ENCODE peak calls at places on chromosomes 13 and 19, in four cellular contexts. G is keratinocyte, D is IMR-90, X is K562. O is an unnamed sample. For H3K9me1, the result is how much of the 10 kb centered on the place peaks cover.

GRCh38 chr19:17346109-17346671 is 8.8 kb downstream of the GTPBP3 start:
- DNase-seq in G (no peak), D (peak), X (peak), O (peak)

GRCh38 chr13:91398413-91399188 is at the start of gene GPC5:
- DNase-seq in X (peak), D (peak), G (no peak), O (peak)

GRCh38 chr19:27971071-27971470 is 1241.9 kb downstream of the UQCRFS1 start:
- DNase-seq in X (no peak), D (no peak), G (no peak), O (no peak)

GRCh38 chr19:47130589-47131168 is at the start of gene SAE1:
- DNase-seq in X (peak), G (peak), D (peak), O (peak)

GRCh38 chr13:50684366-50684765 is 159.1 kb downstream of the DLEU7 start:
- DNase-seq in G (no peak), D (no peak), X (no peak), O (peak)

GRCh38 chr13:66014757-66015156 is 1215.4 kb downstream of the PCDH9 start:
- DNase-seq in X (no peak), G (no peak), D (peak), O (no peak)

GRCh38 chr13:97851269-97851668 is 102.2 kb upstream of the IPO5 start:
- DNase-seq in D (no peak), X (no peak), G (no peak), O (no peak)

GRCh38 chr19:2507109-2507508 is 31.2 kb downstream of the GADD45B start:
- DNase-seq in D (peak), G (no peak), X (no peak), O (peak)

GRCh38 chr13:105363747-105364177 is 1171.7 kb downstream of the EFNB2 start:
- DNase-seq in G (no peak), X (no peak), D (no peak), O (peak)

GRCh38 chr13:33066329-33066728 is 50.1 kb downstream of the KL start:
- DNase-seq in X (no peak), G (no peak), D (no peak), O (no peak)

GRCh38 chr13:49240017-49240416 is 7.7 kb upstream of the CDADC1 start:
- DNase-seq in D (peak), G (no peak), X (no peak), O (peak)

GRCh38 chr13:25292301-25292700 is 5.0 kb upstream of the MTMR6 start:
- DNase-seq in X (peak), G (no peak), D (peak), O (no peak)

GRCh38 chr13:29961036-29961685 is 110.7 kb upstream of the UBL3 start:
- DNase-seq in X (no peak), G (no peak), D (no peak), O (no peak)

GRCh38 chr19:34475026-34475974 is 6.3 kb upstream of the WTIP start:
- DNase-seq in G (peak), D (peak), X (no peak), O (peak)

GRCh38 chr13:98451676-98452105 is 125.2 kb downstream of the STK24 start:
- DNase-seq in X (no peak), G (no peak), D (peak), O (no peak)

GRCh38 chr19:47529018-47529742 is 14.3 kb upstream of the NAPA start:
- DNase-seq in G (no peak), X (no peak), D (no peak), O (no peak)

GRCh38 chr19:48645652-48646191 is at the start of gene CA11:
- DNase-seq in G (no peak), X (no peak), D (no peak), O (no peak)

GRCh38 chr19:20247016-20247683 is 80.1 kb downstream of the ZNF486 start:
- DNase-seq in D (no peak), X (no peak), G (no peak), O (no peak)

GRCh38 chr19:48117515-48118330 is 7.1 kb upstream of the PLA2G4C start:
- DNase-seq in X (no peak), D (no peak), G (no peak), O (no peak)

GRCh38 chr19:5170329-5170745 is 170.3 kb downstream of the PTPRS start:
- DNase-seq in X (peak), G (no peak), D (no peak), O (no peak)

GRCh38 chr13:106104281-106104901 is 431.1 kb downstream of the EFNB2 start:
- DNase-seq in D (peak), X (no peak), G (peak), O (peak)

GRCh38 chr13:63044617-63045016 is 1629.0 kb upstream of the PCDH20 start:
- DNase-seq in G (no peak), X (no peak), D (no peak), O (no peak)

GRCh38 chr19:47540748-47541147 is 25.9 kb upstream of the NAPA start:
- DNase-seq in D (peak), G (no peak), X (no peak), O (no peak)

GRCh38 chr13:80605007-80605406 is 264.1 kb upstream of the SPRY2 start:
- DNase-seq in G (no peak), X (no peak), D (no peak), O (no peak)

GRCh38 chr13:40583738-40584137 is 82.7 kb downstream of the FOXO1 start:
- DNase-seq in D (no peak), X (no peak), G (no peak), O (no peak)

GRCh38 chr13:66635526-66635925 is 594.6 kb downstream of the PCDH9 start:
- DNase-seq in X (no peak), G (peak), D (peak), O (peak)

GRCh38 chr19:1087813-1088418 is 7.3 kb downstream of the POLR2E start:
- DNase-seq in X (no peak), D (no peak), G (no peak), O (no peak)

DNA sequence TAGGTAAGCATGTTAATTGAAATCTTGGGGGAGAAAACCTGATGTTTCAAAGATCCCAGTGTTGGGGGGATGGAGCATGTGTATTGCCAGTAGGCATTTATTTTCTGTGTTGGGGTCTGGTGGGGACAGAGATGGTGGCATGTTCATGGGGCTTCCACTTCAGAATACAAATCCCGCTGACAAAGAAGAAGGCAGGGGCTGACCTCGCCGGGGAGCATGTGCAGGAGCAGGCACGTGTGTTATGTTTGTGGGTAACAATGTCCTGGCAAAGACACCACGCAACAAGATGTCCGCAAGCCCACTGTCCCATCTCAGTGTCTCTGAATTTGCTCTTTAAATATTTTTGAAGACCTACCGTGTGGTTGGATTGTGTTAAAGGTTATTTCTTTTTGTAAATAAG is 164.5 kb downstream of the TEX29 start:
- DNase-seq in G (no peak), D (no peak), X (no peak), O (no peak)
- H3K9me1 ChIP-seq in G (under half), D (under half), X (under half), O (under half)

DNA sequence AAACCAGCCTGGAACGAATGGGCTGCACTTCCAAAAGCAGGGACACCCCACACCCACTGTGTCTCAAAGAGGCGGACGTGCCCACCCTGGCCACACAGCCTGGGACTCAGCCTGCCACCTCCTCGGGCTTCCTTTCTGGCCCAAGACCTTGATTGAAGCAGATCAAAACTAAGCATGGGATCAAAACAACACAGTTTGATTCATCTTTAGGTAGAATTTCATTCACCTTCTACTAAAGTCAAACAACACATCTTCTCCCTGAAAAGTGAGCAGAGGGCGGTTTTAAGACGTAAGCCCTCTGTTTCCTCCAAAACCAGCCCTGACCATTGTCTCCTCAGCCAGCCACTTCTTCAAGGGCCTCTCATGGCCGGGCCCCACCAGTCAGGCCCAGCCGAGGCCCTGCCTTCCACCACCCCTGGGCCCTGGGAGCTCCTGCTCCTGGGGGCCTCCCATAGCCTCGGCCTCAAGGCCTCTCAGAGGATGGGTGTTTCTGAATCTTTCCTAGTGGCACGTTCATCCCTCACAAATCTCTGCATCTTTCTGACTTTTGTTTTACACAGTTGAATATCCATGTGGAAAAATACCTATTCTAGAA is 6.3 kb upstream of the F10 start:
- DNase-seq in G (no peak), X (no peak), D (no peak), O (no peak)
- H3K9me1 ChIP-seq in G (under half), X (under half), D (under half), O (under half)

DNA sequence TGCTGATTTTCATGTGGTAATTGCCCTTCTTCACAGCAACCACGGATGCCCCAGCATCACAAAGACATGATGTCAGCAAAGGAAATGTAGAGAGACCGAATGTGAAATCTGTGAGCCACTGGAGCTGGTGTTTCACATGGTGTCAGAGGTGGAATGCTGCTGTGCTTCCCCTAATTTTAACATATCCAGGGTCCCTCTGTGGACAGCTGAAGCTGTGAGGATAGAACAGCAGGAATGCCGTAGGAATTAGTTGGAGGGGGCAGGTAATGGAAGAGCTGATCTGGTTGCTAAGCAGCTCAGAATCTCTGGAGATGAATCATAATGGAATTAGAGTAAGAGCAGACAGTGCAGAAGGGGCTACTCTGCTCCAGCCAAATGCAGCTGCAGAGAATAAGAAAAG is 68.9 kb upstream of the ZNF835 start:
- DNase-seq in D (no peak), X (no peak), G (no peak), O (no peak)
- H3K9me1 ChIP-seq in D (under half), X (under half), G (under half), O (under half)

GRCh38 chr13:22047082-22047784 is 376.4 kb downstream of the FGF9 start:
- DNase-seq in X (no peak), G (no peak), D (peak), O (no peak)

GRCh38 chr13:22050951-22051563 is 380.2 kb downstream of the FGF9 start:
- DNase-seq in G (no peak), X (no peak), D (no peak), O (no peak)

GRCh38 chr13:22053053-22053452 is 382.2 kb downstream of the FGF9 start:
- DNase-seq in X (no peak), D (no peak), G (no peak), O (no peak)

GRCh38 chr13:22049384-22049783 is 378.5 kb downstream of the FGF9 start:
- DNase-seq in X (no peak), D (peak), G (no peak), O (no peak)

GRCh38 chr13:22047785-22048104 is 376.9 kb downstream of the FGF9 start:
- DNase-seq in D (no peak), X (no peak), G (no peak), O (no peak)
- H3K9me1 ChIP-seq in D (under half), X (under half), G (under half), O (under half)

DNA sequence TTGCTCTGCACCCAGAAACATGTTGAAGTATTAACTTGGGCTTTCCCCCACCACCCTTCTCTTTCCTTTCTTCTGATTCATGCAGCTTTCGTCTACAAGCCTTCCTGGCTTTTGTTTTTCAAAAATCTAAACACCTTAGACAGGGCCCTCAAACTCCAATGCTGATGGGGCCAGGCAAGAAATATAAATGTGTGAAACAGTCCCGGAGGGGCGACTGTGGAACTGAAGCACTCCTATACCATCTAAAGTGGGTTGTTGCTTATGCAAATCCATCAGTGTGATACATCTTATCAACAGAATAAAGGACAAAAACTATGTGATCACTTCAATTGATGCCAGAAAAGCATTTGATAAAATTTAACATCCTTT is 6.1 kb downstream of the FCGBP start:
- DNase-seq in G (no peak), D (no peak), X (no peak), O (no peak)
- H3K9me1 ChIP-seq in G (under half), D (under half), X (under half), O (under half)

GRCh38 chr19:38291855-38292254 is 12.2 kb upstream of the C19orf33 start:
- DNase-seq in G (no peak), D (no peak), X (no peak), O (no peak)

GRCh38 chr19:38290631-38291147 is 13.4 kb upstream of the C19orf33 start:
- DNase-seq in G (no peak), D (peak), X (no peak), O (no peak)

GRCh38 chr19:38289955-38290354 is 14.1 kb upstream of the C19orf33 start:
- DNase-seq in X (no peak), D (no peak), G (no peak), O (no peak)

GRCh38 chr19:38294090-38294489 is 10.0 kb upstream of the C19orf33 start:
- DNase-seq in G (no peak), X (no peak), D (no peak), O (no peak)

DNA sequence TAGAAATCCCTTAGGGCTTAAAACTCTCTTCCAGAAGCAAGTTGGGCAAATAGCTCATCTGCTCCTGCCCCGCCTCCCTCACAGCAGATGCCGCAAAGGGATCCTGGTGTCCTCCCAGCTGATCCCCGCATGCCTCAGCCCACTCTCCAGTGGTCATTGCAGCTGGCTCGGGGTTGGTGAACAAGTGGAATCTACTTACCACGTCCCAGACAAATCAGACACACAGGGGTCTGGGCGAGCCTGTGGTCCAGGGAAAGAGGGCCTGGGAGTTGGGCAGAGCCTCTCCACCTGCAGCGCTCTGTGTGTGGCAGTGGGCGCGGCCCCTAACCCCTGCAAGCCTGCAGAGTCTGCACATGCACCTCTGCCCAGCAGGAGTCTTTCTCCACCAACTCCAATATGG is 10.8 kb upstream of the C19orf33 start:
- DNase-seq in G (no peak), D (no peak), X (no peak), O (no peak)
- H3K9me1 ChIP-seq in G (under half), D (under half), X (under half), O (under half)

GRCh38 chr13:27967736-27968315 is 1.3 kb downstream of the CDX2 start:
- DNase-seq in X (no peak), D (no peak), G (no peak), O (no peak)

GRCh38 chr13:27970382-27971235 is 1.5 kb upstream of the CDX2 start:
- DNase-seq in X (no peak), D (no peak), G (no peak), O (no peak)

GRCh38 chr13:27969866-27970229 is 733 bp upstream of the CDX2 start:
- DNase-seq in D (no peak), G (no peak), X (no peak), O (no peak)

GRCh38 chr13:27968316-27969072 is 621 bp downstream of the CDX2 start:
- DNase-seq in X (no peak), G (no peak), D (no peak), O (no peak)

DNA sequence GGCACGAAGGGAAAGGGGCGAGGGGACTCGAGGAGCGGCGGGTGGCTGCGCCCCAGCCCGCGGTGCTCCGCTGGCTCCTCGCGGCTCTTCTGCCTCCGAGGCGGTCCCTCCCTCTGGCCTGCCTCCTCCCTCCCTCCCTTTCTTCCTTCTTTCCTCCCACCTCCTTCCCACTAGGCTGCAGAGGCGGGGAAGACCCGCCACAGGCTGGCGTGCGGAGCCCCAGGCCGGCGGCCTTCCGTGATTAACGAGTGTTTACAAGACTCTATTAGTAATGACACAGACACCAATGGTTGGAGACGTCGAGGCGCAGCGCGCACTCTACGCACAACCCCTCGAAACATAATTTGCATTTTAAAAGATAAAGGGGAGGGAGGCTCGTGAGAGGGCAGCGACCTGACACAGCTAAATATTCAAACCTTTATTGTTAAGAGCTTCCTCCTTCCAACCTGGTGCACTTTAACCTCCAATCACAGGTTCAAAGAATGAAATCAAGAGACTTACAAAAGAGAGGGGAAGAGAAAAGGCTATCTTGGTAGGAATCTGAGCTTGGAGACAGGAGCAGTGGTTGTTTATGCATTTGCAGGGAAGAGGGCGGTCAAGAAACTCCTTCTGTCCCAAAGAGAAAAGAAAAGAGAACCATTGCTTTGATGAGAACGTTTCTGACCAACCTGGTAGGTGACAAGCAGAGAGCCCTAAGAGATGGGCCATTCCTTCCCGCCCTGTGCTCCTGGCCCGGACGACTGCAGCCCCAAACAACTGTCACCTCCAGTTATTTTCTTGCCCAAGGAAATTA is at the start of gene CDX2:
- DNase-seq in X (no peak), D (no peak), G (no peak), O (no peak)
- H3K9me1 ChIP-seq in X (under half), D (under half), G (under half), O (under half)

DNA sequence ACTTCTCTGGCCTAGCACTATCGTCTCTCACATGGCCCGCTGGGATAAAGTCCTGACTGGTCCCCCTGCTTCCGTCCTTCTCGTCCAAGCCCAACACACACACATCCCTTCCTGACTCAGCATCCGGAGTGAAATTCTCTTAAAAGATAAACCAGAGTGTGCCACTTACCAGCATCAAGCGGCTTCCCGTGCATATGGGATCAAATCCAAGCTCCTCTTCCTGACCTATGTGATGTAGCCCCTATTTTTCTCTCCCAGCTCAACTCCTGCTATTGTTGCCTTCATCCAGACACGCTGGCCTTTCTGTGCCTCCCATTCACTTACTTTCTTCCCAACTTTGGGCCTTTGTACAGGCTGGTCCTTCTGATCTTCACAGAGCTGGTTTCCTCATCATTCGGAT is 530.4 kb downstream of the DIAPH3 start:
- DNase-seq in G (no peak), X (no peak), D (no peak), O (peak)
- H3K9me1 ChIP-seq in G (under half), X (under half), D (under half), O (under half)

O was measured in endothelial cell of umbilical vein.